ENCODE peak calls at places on chromosomes 16 and 17, in six cellular contexts. I is DND-41, P is upper lobe of right lung, Z is small intestine, U is coronary artery, S is PC-9. K is an unnamed sample.

GRCh38 chr16:57987441-57988177 is 12.9 kb downstream of the ZNF319 start:
- DNase-seq in I (no peak), Z (no peak), P (no peak), S (no peak), U (no peak), K (no peak)

GRCh38 chr17:82880620-82881019 is 40.8 kb upstream of the ZNF750 start:
- DNase-seq in U (no peak), S (no peak), I (no peak), P (no peak), Z (no peak), K (no peak)

GRCh38 chr17:21171309-21171922 is 42.5 kb downstream of the TMEM11 start:
- DNase-seq in I (no peak), U (no peak), S (no peak), P (no peak), Z (no peak), K (no peak)

GRCh38 chr17:28735242-28735722 is 6.7 kb downstream of the NEK8 start:
- DNase-seq in S (peak), P (no peak), Z (peak), U (no peak), I (no peak), K (no peak)

GRCh38 chr17:8753976-8754440 is 4.3 kb downstream of the SPDYE4 start:
- DNase-seq in P (no peak), I (no peak), Z (peak), S (no peak), U (no peak), K (peak)

GRCh38 chr17:39196820-39197331 is 593 bp downstream of the CACNB1 start:
- DNase-seq in S (no peak), U (no peak), I (peak), P (peak), Z (no peak), K (peak)

GRCh38 chr16:80084614-80085013 is 456.2 kb upstream of the DYNLRB2 start:
- DNase-seq in S (peak), Z (peak), U (no peak), I (no peak), P (no peak), K (peak)

GRCh38 chr17:44774271-44775135 is 15.7 kb downstream of the ADAM11 start:
- DNase-seq in U (peak), Z (peak), S (peak), P (peak), I (peak), K (peak)

GRCh38 chr16:1543085-1543896 is 9.8 kb downstream of the TMEM204 start:
- DNase-seq in Z (peak), I (no peak), S (peak), P (peak), U (no peak), K (peak)

GRCh38 chr16:24539850-24540484 is 601 bp downstream of the RBBP6 start:
- DNase-seq in S (no peak), Z (peak), U (no peak), I (peak), P (peak), K (peak)

GRCh38 chr17:51907041-51907440 is 251.5 kb downstream of the CA10 start:
- DNase-seq in U (no peak), S (no peak), P (no peak), Z (no peak), I (no peak), K (no peak)

GRCh38 chr16:69193860-69194259 is 6.9 kb downstream of the SNTB2 start:
- DNase-seq in P (no peak), Z (no peak), S (no peak), U (no peak), I (no peak), K (no peak)

GRCh38 chr17:36936455-36936934 is 780 bp upstream of the LHX1 start:
- DNase-seq in I (no peak), Z (no peak), U (peak), P (no peak), S (peak), K (no peak)

GRCh38 chr17:48528153-48528912 is 2.5 kb downstream of the HOXB1 start:
- DNase-seq in Z (no peak), S (no peak), U (no peak), I (no peak), P (no peak), K (no peak)

GRCh38 chr17:54426287-54426886 is 474.3 kb upstream of the TOM1L1 start:
- DNase-seq in S (no peak), U (no peak), Z (peak), I (no peak), P (no peak), K (peak)

GRCh38 chr17:39399792-39400191 is 1.6 kb downstream of the FBXL20 start:
- DNase-seq in P (no peak), Z (no peak), U (no peak), S (no peak), I (no peak), K (no peak)

GRCh38 chr17:17853811-17854527 is 17.2 kb upstream of the SREBF1 start:
- DNase-seq in U (no peak), P (no peak), I (no peak), Z (peak), S (peak), K (peak)

GRCh38 chr17:83002118-83002805 is 77.1 kb upstream of the METRNL start:
- DNase-seq in U (peak), S (no peak), P (peak), I (no peak), Z (no peak), K (no peak)

GRCh38 chr17:74868251-74868907 is 4.4 kb downstream of the FDXR start:
- DNase-seq in Z (no peak), I (no peak), U (no peak), S (no peak), P (no peak), K (no peak)

GRCh38 chr16:66910175-66910940 is 8.3 kb downstream of the CDH16 start:
- DNase-seq in S (no peak), I (no peak), P (no peak), U (no peak), Z (no peak), K (no peak)

GRCh38 chr17:18006495-18007239 is 32.3 kb downstream of the ATPAF2 start:
- DNase-seq in P (no peak), U (no peak), Z (no peak), I (no peak), S (no peak), K (no peak)

GRCh38 chr17:57874434-57875108 is 24.7 kb upstream of the MRPS23 start:
- DNase-seq in Z (no peak), I (peak), P (no peak), U (peak), S (no peak), K (no peak)

GRCh38 chr17:57875109-57876022 is 25.5 kb upstream of the MRPS23 start:
- DNase-seq in S (peak), U (peak), I (peak), P (peak), Z (no peak), K (peak)

GRCh38 chr17:57872536-57872935 is 22.7 kb upstream of the MRPS23 start:
- DNase-seq in P (no peak), S (no peak), U (no peak), I (no peak), Z (no peak), K (no peak)

GRCh38 chr17:57873261-57874057 is 23.6 kb upstream of the MRPS23 start:
- DNase-seq in I (no peak), U (no peak), Z (no peak), P (no peak), S (no peak), K (no peak)

DNA sequence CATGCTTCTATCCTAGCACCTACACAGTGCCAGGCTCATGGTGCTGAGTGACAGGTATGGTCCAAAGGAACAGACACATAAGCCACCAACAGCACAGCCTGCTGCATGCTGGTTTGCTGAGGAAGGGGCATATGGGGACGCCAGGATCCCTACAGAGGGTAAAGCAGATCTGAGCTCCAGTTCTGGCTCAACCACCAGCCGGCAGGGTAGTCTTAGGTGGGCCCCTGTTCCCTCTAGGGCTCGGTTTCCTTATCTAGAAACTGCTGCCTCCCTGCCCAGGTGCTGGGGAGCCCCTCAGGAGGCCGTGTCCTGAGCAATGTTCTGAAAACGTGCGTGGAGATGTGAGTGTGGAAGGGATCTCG is 24.2 kb upstream of the MRPS23 start:
- DNase-seq in I (no peak), Z (no peak), S (no peak), U (no peak), P (no peak), K (no peak)
- H3K27ac ChIP-seq in I (no peak), Z (no peak), S (no peak), U (peak), P (peak), K (peak)

GRCh38 chr16:23380501-23380951 is 72.5 kb downstream of the COG7 start:
- DNase-seq in S (no peak), I (no peak), P (no peak), Z (no peak), U (no peak), K (no peak)

GRCh38 chr16:23384878-23385277 is 68.1 kb downstream of the COG7 start:
- DNase-seq in P (no peak), Z (no peak), I (no peak), S (no peak), U (no peak), K (no peak)

GRCh38 chr16:23385441-23385840 is 67.5 kb downstream of the COG7 start:
- DNase-seq in U (no peak), S (no peak), I (no peak), Z (no peak), P (no peak), K (no peak)

GRCh38 chr16:23382279-23382678 is 70.7 kb downstream of the COG7 start:
- DNase-seq in I (no peak), U (no peak), Z (no peak), P (no peak), S (no peak), K (no peak)

DNA sequence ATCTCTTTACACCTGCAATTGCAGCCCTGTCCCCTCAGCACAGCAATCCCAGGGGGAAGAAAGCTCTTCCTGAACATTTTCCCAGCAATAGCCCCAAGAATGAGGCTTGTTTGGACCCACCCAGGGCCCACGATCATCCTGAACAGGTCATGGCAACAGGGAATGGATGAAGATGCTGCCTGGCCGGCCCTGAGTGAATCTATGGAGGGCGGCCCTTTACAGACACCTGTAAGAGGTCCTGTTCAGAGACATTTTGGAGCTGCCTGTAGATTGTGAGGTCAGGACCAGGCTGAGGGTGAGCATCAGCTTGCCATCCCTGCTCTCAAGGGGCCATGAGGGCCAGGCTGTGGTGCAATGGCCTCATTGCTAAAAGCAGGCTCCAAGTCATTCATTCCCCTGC is 69.1 kb downstream of the COG7 start:
- DNase-seq in P (no peak), S (no peak), U (no peak), I (no peak), Z (no peak), K (no peak)
- H3K27ac ChIP-seq in P (no peak), S (no peak), U (no peak), I (no peak), Z (no peak), K (peak)

DNA sequence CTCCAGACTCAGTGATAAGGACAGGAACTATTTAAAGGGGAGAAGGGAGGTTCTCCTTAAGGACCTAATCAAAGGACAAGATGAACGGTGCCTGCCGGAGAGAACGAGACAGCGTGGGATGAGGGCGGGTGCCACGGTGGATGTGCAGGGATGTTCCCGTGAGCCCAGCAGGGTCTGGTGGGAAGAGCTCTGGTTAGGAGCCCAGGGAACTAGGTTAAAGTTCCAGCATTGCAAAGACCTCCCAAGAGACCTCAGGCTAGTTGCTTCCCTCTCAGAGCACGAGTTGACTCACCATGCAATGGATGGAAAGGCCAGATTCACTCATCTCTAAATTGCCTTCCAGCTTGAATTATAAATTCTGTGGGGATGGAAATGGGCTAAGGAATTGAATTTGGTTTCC is 14.7 kb downstream of the CCR7 start:
- DNase-seq in Z (no peak), S (peak), P (peak), I (no peak), U (peak), K (no peak)
- H3K27ac ChIP-seq in Z (no peak), S (peak), P (peak), I (peak), U (no peak), K (no peak)

DNA sequence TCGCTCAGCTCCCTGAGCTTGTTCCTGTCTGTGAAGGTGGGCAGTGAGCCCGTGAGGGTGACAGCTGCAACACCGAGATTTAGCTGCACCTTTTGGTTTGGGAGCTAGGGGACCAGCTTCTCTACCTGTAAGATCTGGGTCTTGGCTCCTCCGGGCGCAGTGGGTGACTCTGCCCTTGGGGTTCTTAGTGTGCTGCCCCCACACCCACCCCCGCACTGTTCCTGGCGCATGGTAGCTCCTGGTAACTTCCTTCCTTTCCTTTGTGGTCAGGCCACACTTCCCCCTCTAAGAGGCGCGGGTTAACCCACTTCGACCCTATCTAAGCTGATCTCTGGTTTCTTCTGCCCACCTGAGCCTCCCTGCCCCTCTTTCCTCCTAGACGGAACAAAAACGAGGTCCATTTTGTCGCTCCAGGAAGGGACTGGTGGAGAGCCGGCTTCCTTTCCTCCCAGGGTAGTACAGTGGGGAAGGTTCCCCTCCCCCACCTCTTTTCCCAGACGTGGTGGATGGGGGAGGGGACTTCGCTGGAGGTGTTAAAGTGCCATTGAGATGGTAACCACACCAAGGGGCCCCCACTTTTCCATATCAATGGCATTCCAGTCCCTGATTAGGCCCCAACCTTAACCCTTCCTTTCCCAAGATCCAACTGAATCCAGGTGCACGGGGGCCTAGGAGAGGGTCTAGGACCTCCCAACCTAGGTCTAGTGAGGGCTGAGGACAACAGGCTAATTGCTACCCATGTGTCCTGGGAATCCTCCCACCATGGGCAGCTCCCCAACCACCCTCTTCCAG is 4.6 kb upstream of the CLDN9 start:
- DNase-seq in U (no peak), Z (peak), P (peak), I (peak), S (no peak), K (no peak)
- H3K27ac ChIP-seq in U (no peak), Z (peak), P (peak), I (peak), S (peak), K (no peak)

GRCh38 chr17:16417896-16418683 is 2.7 kb downstream of the TRPV2 start:
- DNase-seq in Z (no peak), U (no peak), I (no peak), P (no peak), S (peak), K (no peak)
- H3K27ac ChIP-seq in Z (no peak), U (peak), I (peak), P (peak), S (peak), K (no peak)